ENCODE peak calls at places on chromosomes 11 and 22, in nine cellular contexts. J, C, K, A, R, G, M, B and H are unnamed samples.

GRCh38 chr22:18088825-18089568 is 11.2 kb downstream of the PEX26 start:
- DNase-seq in J (no peak), A (no peak), G (no peak), C (no peak), R (no peak), K (no peak), B (no peak), M (no peak), H (no peak)

GRCh38 chr11:72721689-72722049 is 30.5 kb downstream of the ARAP1 start:
- DNase-seq in G (no peak), C (peak), M (no peak), A (no peak), B (no peak), J (no peak), K (no peak), R (peak), H (no peak)

GRCh38 chr11:47330002-47330911 is 22.2 kb downstream of the MYBPC3 start:
- DNase-seq in B (no peak), G (no peak), J (no peak), C (no peak), M (no peak), A (no peak), R (no peak), K (no peak), H (no peak)

GRCh38 chr11:70934999-70935768 is 317.2 kb downstream of the SHANK2 start:
- DNase-seq in B (no peak), A (no peak), G (no peak), M (no peak), K (no peak), R (no peak), C (no peak), J (no peak), H (no peak)

GRCh38 chr11:57290288-57290687 is 34.5 kb downstream of the TNKS1BP1 start:
- DNase-seq in A (no peak), C (no peak), M (no peak), G (no peak), B (no peak), J (no peak), K (no peak), R (no peak), H (no peak)

GRCh38 chr11:27812341-27812740 is 112.1 kb upstream of the BDNF start:
- DNase-seq in J (no peak), A (no peak), C (no peak), B (no peak), G (no peak), K (no peak), M (no peak), R (no peak), H (no peak)

GRCh38 chr11:17750013-17750816 is 15.6 kb downstream of the KCNC1 start:
- DNase-seq in A (no peak), G (no peak), R (no peak), J (no peak), C (no peak), B (no peak), K (no peak), M (peak), H (no peak)

GRCh38 chr11:21635359-21635758 is 557.5 kb upstream of the ANO5 start:
- DNase-seq in K (no peak), B (no peak), M (no peak), C (no peak), A (no peak), G (no peak), J (no peak), R (no peak), H (no peak)

GRCh38 chr11:103085758-103086365 is 6.1 kb downstream of the DCUN1D5 start:
- DNase-seq in G (no peak), B (no peak), K (no peak), J (no peak), M (no peak), A (no peak), C (no peak), R (no peak), H (no peak)

GRCh38 chr11:118883368-118884071 is at the start of gene CXCR5:
- DNase-seq in C (no peak), J (peak), M (no peak), K (no peak), G (no peak), R (no peak), A (no peak), B (no peak), H (no peak)